ENCODE peak calls at places on chromosome 15, in four cellular contexts. One of them, this sample, is unnamed.
A peak's percentile ranks its signal among the peaks of the same experiment; 100 is the strongest.

GRCh38 chr15:80440024-80440423 is 35.8 kb downstream of the ARNT2 start:
- DNase-seq in GM12878: no peak
- DNase-seq in H1: no peak
- DNase-seq in NT2/D1: no peak
- DNase-seq in this sample: no peak

GRCh38 chr15:83282859-83283812 is 1.3 kb downstream of the BNC1 start:
- DNase-seq in NT2/D1: no peak
- DNase-seq in GM12878: no peak
- DNase-seq in H1: peak; percentile 73
- DNase-seq in this sample: peak; percentile 61

GRCh38 chr15:74889882-74890768 is at the start of gene MPI:
- DNase-seq in GM12878: no peak
- DNase-seq in H1: peak; percentile 93
- DNase-seq in NT2/D1: peak; percentile 76
- DNase-seq in this sample: peak; percentile 97

GRCh38 chr15:40240619-40241304 is 1.9 kb downstream of the PAK6 start:
- DNase-seq in H1: peak; percentile 41
- DNase-seq in NT2/D1: no peak
- DNase-seq in GM12878: no peak
- DNase-seq in this sample: no peak

GRCh38 chr15:64763021-64763420 is 12.4 kb downstream of the RBPMS2 start:
- DNase-seq in H1: no peak
- DNase-seq in NT2/D1: no peak
- DNase-seq in GM12878: no peak
- DNase-seq in this sample: no peak

GRCh38 chr15:92667291-92667904 is 11.8 kb upstream of the FAM174B start:
- DNase-seq in H1: no peak
- DNase-seq in GM12878: no peak
- DNase-seq in NT2/D1: no peak
- DNase-seq in this sample: no peak

GRCh38 chr15:54033954-54034458 is 55.8 kb downstream of the UNC13C start:
- DNase-seq in NT2/D1: no peak
- DNase-seq in GM12878: no peak
- DNase-seq in H1: no peak
- DNase-seq in this sample: no peak

GRCh38 chr15:27532358-27532757 is 561.4 kb downstream of the GABRG3 start:
- DNase-seq in H1: no peak
- DNase-seq in NT2/D1: no peak
- DNase-seq in GM12878: no peak
- DNase-seq in this sample: no peak

GRCh38 chr15:44882499-44882968 is 74.0 kb upstream of the TERB2 start:
- DNase-seq in H1: no peak
- DNase-seq in NT2/D1: no peak
- DNase-seq in GM12878: peak; percentile 92
- DNase-seq in this sample: no peak

GRCh38 chr15:44879066-44879465 is 77.4 kb upstream of the TERB2 start:
- DNase-seq in GM12878: no peak
- DNase-seq in NT2/D1: no peak
- DNase-seq in H1: no peak
- DNase-seq in this sample: no peak

GRCh38 chr15:44883219-44883900 is 73.1 kb upstream of the TERB2 start:
- DNase-seq in H1: no peak
- DNase-seq in NT2/D1: no peak
- DNase-seq in GM12878: no peak
- DNase-seq in this sample: no peak
- TF ChIP-seq SUZ12 in H1: no peak
- TF ChIP-seq SUZ12 in NT2/D1: no peak
- TF ChIP-seq SUZ12 in GM12878: no peak
- TF ChIP-seq SUZ12 in this sample: no peak

GRCh38 chr15:91480426-91480825 is 373.1 kb upstream of the SLCO3A1 start:
- DNase-seq in GM12878: no peak
- DNase-seq in H1: no peak
- DNase-seq in NT2/D1: no peak
- DNase-seq in this sample: no peak

GRCh38 chr15:91488452-91488851 is 365.1 kb upstream of the SLCO3A1 start:
- DNase-seq in NT2/D1: peak; percentile 13
- DNase-seq in GM12878: no peak
- DNase-seq in H1: no peak
- DNase-seq in this sample: no peak

GRCh38 chr15:91478717-91479191 is 374.8 kb upstream of the SLCO3A1 start:
- DNase-seq in NT2/D1: no peak
- DNase-seq in H1: no peak
- DNase-seq in GM12878: no peak
- DNase-seq in this sample: no peak

GRCh38 chr15:91484141-91484540 is 369.4 kb upstream of the SLCO3A1 start:
- DNase-seq in H1: no peak
- DNase-seq in NT2/D1: no peak
- DNase-seq in GM12878: no peak
- DNase-seq in this sample: no peak

GRCh38 chr15:91482799-91483198 is 370.7 kb upstream of the SLCO3A1 start:
- DNase-seq in GM12878: no peak
- DNase-seq in H1: no peak
- DNase-seq in NT2/D1: no peak
- DNase-seq in this sample: no peak
- TF ChIP-seq SUZ12 in GM12878: no peak
- TF ChIP-seq SUZ12 in H1: no peak
- TF ChIP-seq SUZ12 in NT2/D1: no peak
- TF ChIP-seq SUZ12 in this sample: no peak

GRCh38 chr15:72365844-72366243 is 10.0 kb downstream of the HEXA start:
- DNase-seq in GM12878: peak; percentile 68
- DNase-seq in NT2/D1: no peak
- DNase-seq in H1: no peak
- DNase-seq in this sample: no peak

GRCh38 chr15:72368895-72369294 is 6.9 kb downstream of the HEXA start:
- DNase-seq in H1: no peak
- DNase-seq in NT2/D1: no peak
- DNase-seq in GM12878: no peak
- DNase-seq in this sample: no peak

GRCh38 chr15:72369964-72370363 is 5.8 kb downstream of the HEXA start:
- DNase-seq in NT2/D1: no peak
- DNase-seq in H1: no peak
- DNase-seq in GM12878: no peak
- DNase-seq in this sample: no peak

GRCh38 chr15:72368315-72368714 is 7.5 kb downstream of the HEXA start:
- DNase-seq in NT2/D1: no peak
- DNase-seq in GM12878: no peak
- DNase-seq in H1: no peak
- DNase-seq in this sample: no peak
- TF ChIP-seq SUZ12 in NT2/D1: no peak
- TF ChIP-seq SUZ12 in GM12878: no peak
- TF ChIP-seq SUZ12 in H1: no peak
- TF ChIP-seq SUZ12 in this sample: no peak

DNA sequence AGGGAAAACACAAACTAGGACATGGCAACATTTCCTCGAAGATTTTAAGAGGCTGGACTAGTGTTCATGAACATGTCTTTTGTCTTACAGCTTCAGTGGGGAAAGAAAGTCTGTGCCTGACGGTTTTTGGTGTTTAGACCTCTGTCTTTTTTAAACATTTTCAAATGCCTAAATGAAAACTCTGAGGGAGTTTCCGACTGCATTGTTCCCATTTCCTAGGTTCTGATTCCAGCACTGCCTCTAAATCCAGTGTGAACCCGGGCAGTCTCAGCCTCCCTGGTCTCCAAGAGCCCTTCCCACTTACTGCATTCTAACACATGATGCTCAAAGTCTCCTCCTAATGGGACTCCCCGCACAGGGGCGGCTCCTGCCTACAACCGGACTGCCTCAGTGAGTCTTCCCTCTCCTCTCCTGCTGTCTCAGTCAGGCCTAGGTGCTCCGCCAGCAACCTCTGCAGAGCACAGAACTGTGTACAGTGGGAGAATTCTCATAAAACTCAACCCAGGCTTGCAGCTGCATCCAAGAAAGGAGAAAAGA is 29.0 kb downstream of the TBC1D2B start:
- DNase-seq in NT2/D1: no peak
- DNase-seq in H1: no peak
- DNase-seq in GM12878: no peak
- DNase-seq in this sample: no peak
- TF ChIP-seq SUZ12 in NT2/D1: no peak
- TF ChIP-seq SUZ12 in H1: no peak
- TF ChIP-seq SUZ12 in GM12878: no peak
- TF ChIP-seq SUZ12 in this sample: no peak